ENCODE peak calls at places on chromosomes 12 and 14, in six cellular contexts. S, Y, U, Z, T and H are unnamed samples.

GRCh38 chr14:100076133-100076532 is 10.9 kb downstream of the EVL start:
- DNase-seq in Y (no peak), U (no peak), S (no peak), T (peak), Z (no peak), H (no peak)

GRCh38 chr12:128133321-128134050 is 133.5 kb upstream of the TMEM132C start:
- DNase-seq in U (no peak), Y (no peak), Z (no peak), T (no peak), S (no peak), H (no peak)

GRCh38 chr12:94207467-94208432 is 59.4 kb downstream of the PLXNC1 start:
- DNase-seq in Z (peak), T (no peak), S (no peak), Y (no peak), U (no peak), H (no peak)

GRCh38 chr12:29103539-29103974 is 45.5 kb upstream of the FAR2 start:
- DNase-seq in Z (peak), T (peak), Y (no peak), S (no peak), U (no peak), H (no peak)

GRCh38 chr12:98840325-98840724 is 195.2 kb downstream of the APAF1 start:
- DNase-seq in S (no peak), T (no peak), Z (no peak), U (no peak), Y (no peak), H (no peak)

GRCh38 chr14:70018713-70019201 is 139.5 kb downstream of the SMOC1 start:
- DNase-seq in S (no peak), T (peak), Y (no peak), Z (no peak), U (peak), H (no peak)

GRCh38 chr12:124621296-124621660 is 53.9 kb upstream of the NCOR2 start:
- DNase-seq in U (peak), S (no peak), Z (no peak), T (peak), Y (no peak), H (peak)

GRCh38 chr14:42374332-42374731 is 767.7 kb downstream of the LRFN5 start:
- DNase-seq in U (no peak), T (no peak), S (no peak), Y (no peak), Z (no peak), H (no peak)

GRCh38 chr12:6961695-6962284 is 8.7 kb downstream of the PHB2 start:
- DNase-seq in T (peak), U (no peak), Z (no peak), S (peak), Y (peak), H (no peak)

GRCh38 chr12:16542586-16542985 is 63.4 kb downstream of the LMO3 start:
- DNase-seq in T (no peak), S (no peak), Z (no peak), U (no peak), Y (no peak), H (no peak)

GRCh38 chr12:50024804-50025186 is 499 bp downstream of the RACGAP1 start:
- DNase-seq in Z (no peak), Y (no peak), T (peak), U (no peak), S (no peak), H (no peak)

GRCh38 chr14:100662850-100663527 is 63.7 kb upstream of the DLK1 start:
- DNase-seq in Z (peak), Y (peak), S (peak), T (peak), U (peak), H (no peak)

GRCh38 chr12:131093971-131094830 is 140.5 kb downstream of the ADGRD1 start:
- DNase-seq in U (peak), T (no peak), S (no peak), Z (no peak), Y (no peak), H (no peak)

GRCh38 chr12:66086001-66086400 is 44.5 kb downstream of the LLPH start:
- DNase-seq in Y (no peak), S (no peak), T (no peak), U (no peak), Z (no peak), H (no peak)

GRCh38 chr12:28925726-28926376 is 223.2 kb upstream of the FAR2 start:
- DNase-seq in S (no peak), Z (no peak), Y (no peak), U (no peak), T (no peak), H (peak)

GRCh38 chr12:89385965-89386537 is 33.8 kb upstream of the DUSP6 start:
- DNase-seq in Y (no peak), Z (no peak), T (no peak), U (no peak), S (no peak), H (no peak)